ENCODE peak calls at places on chromosomes 3 and 15, in eight cellular contexts. A is HepG2, Z is HCT116, O is fibroblast of lung, X is neural progenitor cell, G is PC-3, F is IMR-90, Q is H1. D is an unnamed sample.

GRCh38 chr3:110419571-110419970 is 652.0 kb upstream of the NECTIN3 start:
- DNase-seq in Z (no peak), X (no peak), F (no peak), Q (no peak), G (peak; percentile 44), A (no peak), O (peak; percentile 47), D (no peak)

GRCh38 chr3:48595075-48595525 is at the start of gene COL7A1:
- DNase-seq in G (no peak), O (no peak), Z (no peak), A (no peak), X (no peak), F (no peak), Q (no peak), D (no peak)

GRCh38 chr15:60006203-60006782 is 2.2 kb downstream of the FOXB1 start:
- DNase-seq in O (peak; percentile 36), Q (no peak), G (peak; percentile 42), F (peak; percentile 2), Z (no peak), X (peak; percentile 95), A (no peak), D (no peak)

GRCh38 chr3:110929811-110930210 is 141.8 kb upstream of the NECTIN3 start:
- DNase-seq in Z (no peak), Q (no peak), X (no peak), F (peak; percentile 47), A (no peak), G (no peak), O (no peak), D (no peak)

GRCh38 chr3:70999730-71000129 is 583.8 kb downstream of the FOXP1 start:
- DNase-seq in O (peak; percentile 86), G (peak; percentile 75), X (no peak), Z (no peak), Q (no peak), A (no peak), F (peak; percentile 82), D (no peak)

GRCh38 chr3:178709047-178709446 is 172.8 kb downstream of the KCNMB2 start:
- DNase-seq in G (no peak), A (no peak), Z (no peak), F (peak; percentile 4), X (no peak), O (no peak), Q (no peak), D (no peak)

GRCh38 chr3:130515755-130516154 is 1.2 kb upstream of the COL6A6 start:
- DNase-seq in O (no peak), X (no peak), Q (no peak), G (peak; percentile 7), F (no peak), Z (no peak), A (no peak), D (no peak)

GRCh38 chr3:128906031-128906803 is 26.8 kb downstream of the ACAD9 start:
- DNase-seq in F (no peak), A (no peak), Z (no peak), G (no peak), Q (no peak), X (no peak), O (no peak), D (no peak)

GRCh38 chr15:65373163-65373651 is 4.6 kb downstream of the IGDCC3 start:
- DNase-seq in G (no peak), X (peak; percentile 56), Q (no peak), A (peak; percentile 38), O (no peak), Z (no peak), F (no peak), D (no peak)

GRCh38 chr3:13546667-13547171 is 2.2 kb upstream of the FBLN2 start:
- DNase-seq in O (peak; percentile 28), F (peak; percentile 69), X (peak; percentile 40), Q (no peak), Z (no peak), G (no peak), A (no peak), D (no peak)

GRCh38 chr3:40237892-40238571 is 71.5 kb upstream of the EIF1B start:
- DNase-seq in F (peak; percentile 2), A (no peak), Z (no peak), X (peak; percentile 78), G (peak; percentile 18), O (no peak), Q (peak; percentile 23), D (no peak)

GRCh38 chr15:79943820-79944219 is 27.2 kb downstream of the BCL2A1 start:
- DNase-seq in X (no peak), Z (no peak), O (peak; percentile 85), G (no peak), A (no peak), F (peak; percentile 92), Q (no peak), D (no peak)

GRCh38 chr3:127036209-127037020 is 53.5 kb downstream of the PLXNA1 start:
- DNase-seq in O (no peak), G (no peak), F (no peak), A (no peak), Z (no peak), X (no peak), Q (no peak), D (no peak)

GRCh38 chr3:78919021-78919755 is 848.6 kb downstream of the ROBO1 start:
- DNase-seq in F (peak; percentile 98), O (peak; percentile 91), Z (no peak), G (no peak), X (no peak), Q (no peak), A (peak; percentile 73), D (no peak)

GRCh38 chr3:57983734-57984518 is 24.3 kb upstream of the FLNB start:
- DNase-seq in X (peak; percentile 19), O (peak; percentile 90), A (peak; percentile 88), Z (no peak), G (peak; percentile 87), Q (no peak), F (peak; percentile 95), D (peak; percentile 95)

GRCh38 chr3:8524656-8525399 is 23.2 kb downstream of the LMCD1 start:
- DNase-seq in O (no peak), X (no peak), A (no peak), Q (no peak), Z (no peak), G (peak; percentile 81), F (no peak), D (no peak)

GRCh38 chr15:79397264-79397663 is 34.9 kb upstream of the MINAR1 start:
- DNase-seq in Q (no peak), O (no peak), G (no peak), A (no peak), X (no peak), Z (no peak), F (no peak), D (no peak)

GRCh38 chr15:81839387-81839786 is 206.4 kb downstream of the MEX3B start:
- DNase-seq in A (no peak), G (no peak), O (no peak), X (no peak), F (no peak), Z (no peak), Q (no peak), D (no peak)

GRCh38 chr15:70057931-70058641 is 39.6 kb downstream of the TLE3 start:
- DNase-seq in G (no peak), Z (no peak), X (no peak), O (no peak), F (no peak), A (no peak), Q (no peak), D (no peak)

DNA sequence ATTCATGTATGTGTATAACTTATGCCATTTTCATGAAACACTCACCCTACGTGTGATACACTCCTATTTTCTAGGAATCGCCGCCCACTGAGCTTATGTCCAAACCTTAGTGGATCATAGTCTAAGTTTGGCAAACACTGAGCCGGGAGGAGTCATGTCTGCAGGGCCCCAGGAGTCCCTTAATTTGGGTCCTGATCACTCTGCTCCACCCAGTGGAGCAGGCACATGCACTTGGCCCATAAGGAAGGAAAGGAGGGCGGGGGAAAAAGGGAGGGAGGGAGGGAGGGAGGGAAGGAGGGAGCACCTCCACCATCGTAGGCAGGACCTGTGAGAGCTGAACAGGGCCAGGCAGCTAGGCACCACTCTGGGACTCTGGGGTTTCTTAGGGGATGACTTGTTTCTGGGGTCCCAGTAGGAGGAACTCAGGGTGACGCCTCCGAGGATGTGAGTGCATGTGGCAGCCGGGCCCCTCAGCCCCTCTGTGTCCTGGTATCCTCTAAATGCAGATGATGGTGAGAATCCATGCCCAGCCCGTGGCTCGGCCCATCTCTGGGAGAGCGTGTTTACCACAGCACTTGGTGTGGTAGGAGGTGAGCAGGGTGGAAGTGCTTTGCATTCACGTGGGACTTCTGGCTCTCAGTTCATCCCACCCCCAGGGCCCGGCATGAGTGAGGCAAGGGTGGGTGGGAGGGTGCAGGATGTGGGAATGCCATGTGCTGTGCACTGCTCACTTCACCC is 109.4 kb downstream of the KLF13 start:
- DNase-seq in O (no peak), Q (no peak), X (no peak), F (no peak), Z (peak; percentile 15), A (no peak), G (peak; percentile 8), D (peak; percentile 38)
- H3K27ac ChIP-seq in O (no peak overlapping the region), Q (no peak overlapping the region), X (no peak overlapping the region), F (no peak overlapping the region), Z (no peak overlapping the region), A (no peak overlapping the region), G (no peak overlapping the region), D (peak overlapping the region; percentile 72)

GRCh38 chr3:2853627-2854026 is 256.5 kb downstream of the IL5RA start:
- DNase-seq in X (no peak), Z (no peak), Q (no peak), O (no peak), A (no peak), F (no peak), G (no peak), D (no peak)

GRCh38 chr3:2856062-2856792 is 253.9 kb downstream of the IL5RA start:
- DNase-seq in A (no peak), Z (no peak), Q (no peak), O (no peak), X (peak; percentile 66), G (no peak), F (no peak), D (no peak)

GRCh38 chr3:2861120-2861519 is 249.1 kb downstream of the IL5RA start:
- DNase-seq in O (no peak), F (no peak), Z (no peak), G (no peak), A (no peak), X (no peak), Q (no peak), D (no peak)

GRCh38 chr3:2860626-2861025 is 249.5 kb downstream of the IL5RA start:
- DNase-seq in Z (no peak), A (no peak), X (no peak), F (no peak), Q (no peak), O (no peak), G (no peak), D (no peak)

GRCh38 chr3:2856793-2857135 is 253.4 kb downstream of the IL5RA start:
- DNase-seq in A (no peak), F (no peak), Z (no peak), O (no peak), X (no peak), Q (no peak), G (no peak), D (no peak)
- H3K9me3 ChIP-seq in A (no peaks in the 10 kb centered on the region), F (peaks cover 6% of the 10 kb centered on the region), Z (peaks cover 8% of the 10 kb centered on the region), O (no peaks in the 10 kb centered on the region), X (no peaks in the 10 kb centered on the region), Q (no peaks in the 10 kb centered on the region), G (peaks cover 38% of the 10 kb centered on the region), D (no peaks in the 10 kb centered on the region)

GRCh38 chr3:142447308-142447851 is 457 bp downstream of the XRN1 start:
- DNase-seq in O (peak; percentile 64), G (peak; percentile 13), X (peak; percentile 60), Z (peak; percentile 15), Q (no peak), A (peak; percentile 39), F (peak; percentile 46), D (peak; percentile 55)
- H4K20me1 ChIP-seq in O (no peaks in the 10 kb centered on the region), G (no peaks in the 10 kb centered on the region), X (no peaks in the 10 kb centered on the region), Z (peaks cover 7% of the 10 kb centered on the region), Q (no peaks in the 10 kb centered on the region), A (peaks cover 6% of the 10 kb centered on the region), F (peaks cover 12% of the 10 kb centered on the region), D (peaks cover 9% of the 10 kb centered on the region)

GRCh38 chr15:96043586-96044171 is 286.8 kb upstream of the NR2F2 start:
- DNase-seq in Z (no peak), G (no peak), A (no peak), Q (no peak), X (peak; percentile 63), O (no peak), F (no peak), D (no peak)
- H3K27ac ChIP-seq in Z (no peak overlapping the region), G (no peak overlapping the region), A (no peak overlapping the region), Q (no peak overlapping the region), X (no peak overlapping the region), O (no peak overlapping the region), F (no peak overlapping the region), D (no peak overlapping the region)

D was measured in OCI-LY7.